ENCODE peak calls at places on chromosomes 2 and 18, in nine cellular contexts. G is endodermal cell; C is H9; Y is tibial nerve; N is suprapubic skin; H is CD4-positive, alpha-beta T cell; J is IMR-90; P is neuronal stem cell; W is adrenal gland. Q is an unnamed sample.

GRCh38 chr2:172062402-172063004 is 22.8 kb upstream of the DLX1 start:
- DNase-seq in G (no peak), C (no peak), Y (no peak), N (no peak), H (no peak), J (no peak), P (no peak), W (no peak), Q (no peak)

GRCh38 chr18:31203086-31203793 is 40.6 kb upstream of the DSC1 start:
- DNase-seq in G (no peak), C (no peak), Y (peak; percentile 9), N (no peak), H (no peak), J (no peak), P (no peak), W (no peak), Q (no peak)

GRCh38 chr2:11319939-11320338 is 24.5 kb downstream of the ROCK2 start:
- DNase-seq in G (no peak), C (no peak), Y (no peak), N (no peak), H (no peak), J (peak; percentile 8), P (no peak), W (no peak), Q (no peak)

GRCh38 chr18:6482198-6482977 is 67.7 kb upstream of the L3MBTL4 start:
- DNase-seq in G (peak; percentile 94), C (peak; percentile 90), Y (peak; percentile 59), N (peak; percentile 92), H (no peak), J (peak; percentile 67), P (peak; percentile 57), W (peak; percentile 79), Q (no peak)

GRCh38 chr2:127154985-127155650 is 48.2 kb upstream of the BIN1 start:
- DNase-seq in G (no peak), C (no peak), Y (no peak), N (no peak), H (no peak), J (peak; percentile 50), P (no peak), W (no peak), Q (no peak)

GRCh38 chr2:130252880-130253645 is 54.8 kb upstream of the TUBA3E start:
- DNase-seq in G (no peak), C (no peak), Y (no peak), N (no peak), H (no peak), J (no peak), P (no peak), W (no peak), Q (no peak)

GRCh38 chr2:105328281-105329196 is 996 bp downstream of the TGFBRAP1 start:
- DNase-seq in G (peak; percentile 54), C (no peak), Y (peak; percentile 36), N (no peak), H (no peak), J (peak; percentile 50), P (no peak), W (peak; percentile 37), Q (peak; percentile 15)

GRCh38 chr18:8654482-8655451 is 45.5 kb downstream of the RAB12 start:
- DNase-seq in G (peak; percentile 63), C (no peak), Y (no peak), N (no peak), H (no peak), J (peak; percentile 34), P (no peak), W (no peak), Q (no peak)

GRCh38 chr2:52536929-52537460 is 1230.6 kb upstream of the CHAC2 start:
- DNase-seq in G (no peak), C (no peak), Y (no peak), N (no peak), H (no peak), J (peak; percentile 51), P (no peak), W (no peak), Q (no peak)

GRCh38 chr2:226953206-226953605 is 117.4 kb downstream of the RHBDD1 start:
- DNase-seq in G (no peak), C (no peak), Y (peak; percentile 33), N (no peak), H (no peak), J (no peak), P (no peak), W (no peak), Q (no peak)

GRCh38 chr2:239609583-239610310 is 208.9 kb upstream of the HDAC4 start:
- DNase-seq in G (peak; percentile 39), C (peak; percentile 20), Y (no peak), N (no peak), H (no peak), J (no peak), P (no peak), W (no peak), Q (no peak)

GRCh38 chr2:47274054-47274779 is 119.1 kb upstream of the STPG4 start:
- DNase-seq in G (no peak), C (no peak), Y (no peak), N (no peak), H (no peak), J (peak; percentile 94), P (no peak), W (peak; percentile 66), Q (no peak)

GRCh38 chr2:29518988-29519925 is 402.1 kb downstream of the ALK start:
- DNase-seq in G (no peak), C (no peak), Y (no peak), N (no peak), H (no peak), J (peak; percentile 84), P (no peak), W (peak; percentile 35), Q (no peak)

GRCh38 chr2:106159867-106160785 is 34.0 kb downstream of the UXS1 start:
- DNase-seq in G (no peak), C (no peak), Y (no peak), N (no peak), H (peak; percentile 68), J (no peak), P (no peak), W (no peak), Q (no peak)

DNA sequence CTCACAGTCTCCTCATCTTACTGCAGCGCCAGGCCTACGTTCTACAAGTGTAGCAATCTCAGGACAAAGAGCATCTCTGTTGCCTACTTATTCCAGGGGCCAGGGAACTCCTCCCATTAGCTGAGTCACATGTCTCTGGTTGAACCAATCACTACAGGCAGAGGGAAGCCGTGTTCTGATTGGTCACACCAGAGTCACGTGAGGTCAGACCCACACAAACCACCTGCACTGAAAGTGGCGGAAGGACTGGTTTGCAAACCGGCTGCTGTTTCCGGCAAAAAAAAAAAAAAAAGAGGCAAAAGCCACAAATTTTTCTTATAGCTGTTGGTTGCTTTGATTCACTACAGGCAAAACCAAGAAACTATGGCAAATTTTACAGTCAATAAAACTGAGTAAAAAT is 21.9 kb upstream of the USP14 start:
- DNase-seq in G (peak; percentile 53), C (no peak), Y (no peak), N (no peak), H (peak; percentile 7), J (no peak), P (no peak), W (no peak), Q (no peak)
- H3K9me3 ChIP-seq in G (peaks cover 4% of the 10 kb centered on the region), C (peaks cover 4% of the 10 kb centered on the region), Y (no peaks in the 10 kb centered on the region), N (no peaks in the 10 kb centered on the region), H (no peaks in the 10 kb centered on the region), J (no peaks in the 10 kb centered on the region), P (no peaks in the 10 kb centered on the region), W (no peaks in the 10 kb centered on the region), Q (no peaks in the 10 kb centered on the region)

GRCh38 chr2:159175182-159175581 is 111.3 kb downstream of the WDSUB1 start:
- DNase-seq in G (no peak), C (no peak), Y (no peak), N (no peak), H (no peak), J (no peak), P (no peak), W (no peak), Q (no peak)
- H3K27ac ChIP-seq in G (no peak overlapping the region), C (no peak overlapping the region), Y (no peak overlapping the region), N (no peak overlapping the region), H (no peak overlapping the region), J (no peak overlapping the region), P (no peak overlapping the region), W (no peak overlapping the region), Q (no peak overlapping the region)

DNA sequence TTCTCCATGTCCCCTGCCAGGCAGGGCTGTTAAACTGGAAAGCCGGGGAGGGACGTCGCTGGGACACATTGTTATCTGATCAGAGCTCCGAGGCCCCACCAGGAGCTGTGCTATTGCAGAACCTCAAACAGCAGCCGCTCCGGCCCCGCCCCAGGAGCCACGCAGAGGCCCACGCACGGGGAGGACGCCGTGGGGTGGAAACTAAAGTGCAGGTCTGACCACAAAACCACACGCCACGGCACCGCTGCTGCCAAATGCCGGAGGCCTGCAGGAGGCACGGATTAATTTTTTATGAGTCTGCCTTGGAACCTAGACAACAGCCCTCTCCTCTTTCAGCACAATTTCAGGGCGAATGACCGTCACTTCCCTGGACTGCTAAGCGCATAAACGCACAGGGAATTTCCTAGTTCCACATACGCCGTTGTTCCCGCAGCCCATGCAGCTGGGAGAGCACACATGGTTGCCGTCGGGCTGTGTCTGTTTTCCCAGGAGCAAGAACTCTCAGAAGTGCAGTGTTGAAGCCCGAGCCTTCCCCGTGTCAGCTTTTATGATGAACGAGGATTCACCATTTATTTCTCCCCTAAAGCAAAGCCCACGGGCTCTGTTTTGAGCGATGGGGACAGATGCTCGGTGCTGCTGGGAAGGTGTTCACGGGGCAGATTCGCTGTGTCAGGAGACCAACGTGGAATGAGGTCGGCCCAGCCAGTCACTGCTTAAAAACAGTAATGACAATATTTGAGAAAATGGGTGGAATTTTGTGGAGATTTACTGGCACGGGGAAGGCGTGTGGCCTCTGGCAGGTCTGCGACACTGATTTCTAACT is 43.7 kb downstream of the NFATC1 start:
- DNase-seq in G (no peak), C (no peak), Y (peak; percentile 27), N (no peak), H (peak; percentile 17), J (peak; percentile 6), P (no peak), W (no peak), Q (peak; percentile 73)
- H3K9me3 ChIP-seq in G (no peaks in the 10 kb centered on the region), C (no peaks in the 10 kb centered on the region), Y (no peaks in the 10 kb centered on the region), N (no peaks in the 10 kb centered on the region), H (no peaks in the 10 kb centered on the region), J (no peaks in the 10 kb centered on the region), P (no peaks in the 10 kb centered on the region), W (no peaks in the 10 kb centered on the region), Q (no peaks in the 10 kb centered on the region)

DNA sequence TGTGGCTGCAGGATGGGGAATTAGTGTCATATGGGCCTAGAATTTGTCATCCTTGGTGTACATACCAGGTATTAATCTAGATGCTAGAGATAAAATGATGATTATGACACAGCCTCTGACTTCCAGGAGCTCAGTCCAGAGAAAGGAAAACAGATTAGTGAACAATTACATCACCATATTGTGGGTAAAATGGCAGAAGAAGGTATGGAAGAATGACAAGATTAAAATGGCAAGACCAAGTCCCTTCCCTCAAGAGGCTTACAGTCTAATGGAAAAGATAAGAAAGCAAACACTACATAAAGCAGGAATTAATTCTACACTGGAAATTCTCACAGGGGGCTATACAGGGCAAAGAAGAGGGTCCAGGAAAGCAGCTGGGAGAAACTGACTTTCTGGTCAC is 25.9 kb upstream of the TYMS start:
- DNase-seq in G (no peak), C (no peak), Y (no peak), N (no peak), H (no peak), J (no peak), P (no peak), W (no peak), Q (no peak)
- H3K27ac ChIP-seq in G (no peak overlapping the region), C (no peak overlapping the region), Y (no peak overlapping the region), N (no peak overlapping the region), H (no peak overlapping the region), J (no peak overlapping the region), P (no peak overlapping the region), W (no peak overlapping the region), Q (no peak overlapping the region)

Q was measured in prostate gland.